ENCODE peak calls at places on chromosomes 12 and 14, in seven cellular contexts. V is mucosa of descending colon, T is cardiac fibroblast, L is GM23248, Y is WERI-Rb-1, O is skeletal muscle cell, M is colonic mucosa. F is an unnamed sample.

GRCh38 chr12:42199007-42199406 is 39.0 kb downstream of the YAF2 start:
- DNase-seq in Y (no peak), T (no peak), L (no peak), O (no peak), M (no peak), V (no peak), F (no peak)

GRCh38 chr12:26027401-26027800 is 68.9 kb downstream of the RASSF8 start:
- DNase-seq in Y (no peak), V (no peak), L (no peak), O (no peak), T (no peak), M (no peak), F (no peak)

GRCh38 chr12:62750941-62751843 is 183.8 kb downstream of the PPM1H start:
- DNase-seq in M (no peak), O (no peak), V (peak), L (no peak), T (no peak), Y (no peak), F (no peak)

GRCh38 chr12:89880695-89881350 is 172.2 kb upstream of the ATP2B1 start:
- DNase-seq in O (no peak), L (no peak), Y (no peak), T (no peak), M (no peak), V (peak), F (no peak)

GRCh38 chr12:124617615-124618014 is 50.2 kb upstream of the NCOR2 start:
- DNase-seq in L (no peak), M (no peak), Y (no peak), O (no peak), T (no peak), V (no peak), F (no peak)

GRCh38 chr14:61803755-61804154 is 41.5 kb downstream of the SNAPC1 start:
- DNase-seq in Y (no peak), M (no peak), L (no peak), O (no peak), V (no peak), T (no peak), F (no peak)

GRCh38 chr14:94400454-94400853 is 12.1 kb upstream of the SERPINA1 start:
- DNase-seq in V (no peak), O (no peak), L (no peak), M (no peak), Y (no peak), T (no peak), F (no peak)

GRCh38 chr12:15522574-15523187 is 200.4 kb downstream of the PTPRO start:
- DNase-seq in L (peak), M (no peak), T (peak), O (no peak), V (no peak), Y (no peak), F (peak)

GRCh38 chr12:5511644-5512584 is 80.0 kb downstream of the NTF3 start:
- DNase-seq in V (peak), O (no peak), M (peak), L (peak), T (no peak), Y (no peak), F (peak)

GRCh38 chr12:116765271-116765670 is 27.2 kb downstream of the RNFT2 start:
- DNase-seq in T (no peak), O (no peak), Y (no peak), V (no peak), M (no peak), L (no peak), F (peak)

GRCh38 chr12:103800252-103800771 is 40.7 kb downstream of the NT5DC3 start:
- DNase-seq in M (peak), Y (no peak), T (peak), V (peak), O (peak), L (peak), F (peak)

GRCh38 chr12:98998697-98999299 is 353.7 kb downstream of the APAF1 start:
- DNase-seq in Y (no peak), L (peak), V (peak), O (peak), T (peak), M (no peak), F (peak)

GRCh38 chr12:68559984-68560822 is 50.5 kb upstream of the RAP1B start:
- DNase-seq in Y (no peak), O (no peak), M (peak), T (no peak), L (peak), V (peak), F (peak)

GRCh38 chr12:2339022-2339431 is 286.2 kb downstream of the CACNA1C start:
- DNase-seq in O (peak), V (peak), L (peak), M (no peak), T (peak), Y (no peak), F (peak)

GRCh38 chr12:7907009-7907408 is 29.0 kb downstream of the SLC2A3 start:
- DNase-seq in L (peak), M (peak), Y (peak), V (peak), T (peak), O (no peak), F (peak)

GRCh38 chr12:105445261-105446015 is 114.9 kb downstream of the C12orf75 start:
- DNase-seq in M (no peak), Y (no peak), T (peak), L (peak), O (no peak), V (no peak), F (peak)

GRCh38 chr12:55797068-55797467 is 20.5 kb downstream of the SARNP start:
- DNase-seq in O (peak), Y (peak), T (peak), M (no peak), V (peak), L (peak), F (peak)

GRCh38 chr12:75943730-75944096 is 87.9 kb downstream of the PHLDA1 start:
- DNase-seq in L (peak), V (no peak), O (no peak), Y (no peak), T (no peak), M (no peak), F (no peak)

GRCh38 chr12:95224202-95225170 is 6.9 kb downstream of the VEZT start:
- DNase-seq in M (no peak), L (peak), T (peak), Y (no peak), V (no peak), O (no peak), F (peak)

GRCh38 chr14:64910847-64911495 is 3.3 kb upstream of the CHURC1 start:
- DNase-seq in T (peak), M (no peak), O (peak), L (peak), V (no peak), Y (peak), F (peak)

GRCh38 chr12:24630446-24630845 is 318.5 kb downstream of the BCAT1 start:
- DNase-seq in L (no peak), M (no peak), Y (no peak), O (no peak), T (no peak), V (no peak), F (no peak)

GRCh38 chr12:68113644-68114043 is 45.9 kb downstream of the IFNG start:
- DNase-seq in L (no peak), Y (peak), M (peak), T (no peak), O (no peak), V (peak), F (no peak)

GRCh38 chr12:95484524-95484923 is 10.6 kb downstream of the METAP2 start:
- DNase-seq in V (no peak), T (peak), L (peak), O (no peak), Y (no peak), M (no peak), F (no peak)

GRCh38 chr14:61601923-61602732 is 93.2 kb upstream of the HIF1A start:
- DNase-seq in T (no peak), M (no peak), V (no peak), Y (peak), O (no peak), L (no peak), F (peak)

GRCh38 chr12:129696405-129696804 is 207.4 kb downstream of the TMEM132D start:
- DNase-seq in T (no peak), Y (no peak), M (no peak), V (no peak), O (no peak), L (no peak), F (no peak)

GRCh38 chr14:53663709-53664108 is 292.9 kb downstream of the BMP4 start:
- DNase-seq in L (peak), Y (no peak), M (no peak), T (peak), V (no peak), O (no peak), F (peak)

GRCh38 chr14:95710106-95710505 is 3.8 kb downstream of the TCL1A start:
- DNase-seq in M (no peak), Y (no peak), O (no peak), V (no peak), T (no peak), L (no peak), F (no peak)

GRCh38 chr14:102954081-102954789 is 31.8 kb downstream of the AMN start:
- DNase-seq in M (no peak), O (no peak), Y (no peak), T (no peak), L (no peak), V (no peak), F (no peak)

GRCh38 chr12:49088190-49088931 is 6.2 kb downstream of the DHH start:
- DNase-seq in V (peak), L (peak), M (peak), Y (peak), O (peak), T (peak), F (peak)

GRCh38 chr12:132023658-132024057 is 73.9 kb downstream of the EP400 start:
- DNase-seq in O (no peak), V (no peak), M (no peak), T (no peak), Y (no peak), L (no peak), F (no peak)

GRCh38 chr14:103867523-103867953 is 20.2 kb upstream of the PPP1R13B start:
- DNase-seq in T (no peak), Y (no peak), V (no peak), O (no peak), M (no peak), L (no peak), F (no peak)

GRCh38 chr14:80584638-80585505 is 356.7 kb downstream of the CEP128 start:
- DNase-seq in T (peak), V (no peak), Y (no peak), L (no peak), M (no peak), O (no peak), F (peak)

DNA sequence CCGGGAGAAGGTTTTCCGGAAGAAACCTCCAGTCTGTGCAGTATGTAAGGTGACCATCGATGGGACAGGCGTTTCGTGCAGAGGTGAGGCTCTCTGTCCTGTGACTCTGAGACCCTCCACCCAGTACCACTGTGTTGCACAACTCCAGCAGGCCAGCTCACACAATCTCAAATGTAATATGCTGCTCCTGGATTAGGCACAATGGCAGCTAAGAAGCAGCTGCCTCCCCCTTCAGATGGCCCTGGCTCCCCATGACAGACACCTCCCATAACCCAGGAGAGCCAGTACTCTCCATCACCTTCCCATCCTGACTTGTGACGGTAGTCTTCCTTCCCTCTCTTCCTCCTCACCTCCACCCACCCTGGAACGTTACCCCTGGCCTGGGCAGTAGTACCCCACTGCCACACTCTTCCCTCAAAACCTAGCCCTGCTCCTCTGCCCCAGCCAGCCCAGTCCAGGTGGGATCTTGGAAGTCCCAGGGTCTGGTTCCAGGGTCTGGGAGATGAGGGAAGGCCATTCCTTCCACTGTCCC is 2.1 kb downstream of the TNS2 start:
- DNase-seq in Y (no peak), V (no peak), L (no peak), T (no peak), M (no peak), O (no peak), F (no peak)
- H3K4me3 ChIP-seq in Y (no peak), V (no peak), L (peak), T (peak), M (peak), O (peak), F (peak)

DNA sequence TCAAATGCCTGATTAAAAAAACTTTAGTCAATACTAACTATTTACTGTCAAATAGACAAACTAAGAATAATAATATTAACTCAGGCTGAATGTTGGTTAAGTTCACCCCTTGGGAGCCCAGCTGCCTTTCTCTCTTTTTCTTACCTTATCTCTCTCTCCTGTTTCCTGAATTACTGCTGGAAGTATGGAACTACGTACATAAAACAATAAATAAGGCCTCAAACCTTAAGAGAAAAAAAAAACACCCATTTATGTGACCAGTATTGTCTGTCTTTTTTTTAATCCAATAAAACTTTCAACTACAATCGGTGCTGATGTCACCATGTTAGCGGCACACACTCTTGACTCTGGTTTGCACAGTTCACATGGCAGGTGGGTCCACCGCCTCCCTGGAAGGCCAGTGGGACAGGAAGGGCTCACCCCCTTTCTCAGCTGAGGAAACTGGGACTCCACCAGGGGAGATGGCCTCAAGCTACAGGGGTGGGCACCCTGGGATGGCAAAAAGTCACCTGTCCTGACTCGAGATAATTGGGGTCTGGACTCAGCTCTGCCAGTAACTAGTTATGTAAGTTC is 21.3 kb downstream of the BCL11B start:
- DNase-seq in L (no peak), T (no peak), V (no peak), Y (no peak), O (no peak), M (no peak), F (no peak)
- H3K4me3 ChIP-seq in L (no peak), T (no peak), V (no peak), Y (no peak), O (no peak), M (no peak), F (no peak)

DNA sequence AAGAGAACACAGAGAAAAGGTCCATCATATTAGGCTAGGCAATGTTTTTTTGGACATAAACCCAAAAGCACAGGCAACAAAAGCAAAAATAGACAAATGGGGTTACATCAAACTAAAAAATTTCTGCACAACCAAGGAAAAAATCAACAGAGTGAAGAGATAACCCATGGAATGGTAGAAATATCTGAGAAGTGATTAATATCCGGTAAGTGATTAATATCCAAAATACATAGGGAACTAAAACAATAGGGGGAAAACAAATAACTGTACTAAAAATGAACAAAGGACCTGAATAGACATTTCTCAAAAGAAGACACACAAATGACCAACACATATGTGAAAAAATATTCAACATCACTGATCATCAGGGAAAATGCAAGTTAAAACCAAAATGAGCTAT is 4.3 kb downstream of the STYK1 start:
- DNase-seq in Y (no peak), V (no peak), L (no peak), O (no peak), M (no peak), T (peak), F (no peak)
- H3K4me3 ChIP-seq in Y (no peak), V (no peak), L (no peak), O (no peak), M (no peak), T (no peak), F (no peak)

DNA sequence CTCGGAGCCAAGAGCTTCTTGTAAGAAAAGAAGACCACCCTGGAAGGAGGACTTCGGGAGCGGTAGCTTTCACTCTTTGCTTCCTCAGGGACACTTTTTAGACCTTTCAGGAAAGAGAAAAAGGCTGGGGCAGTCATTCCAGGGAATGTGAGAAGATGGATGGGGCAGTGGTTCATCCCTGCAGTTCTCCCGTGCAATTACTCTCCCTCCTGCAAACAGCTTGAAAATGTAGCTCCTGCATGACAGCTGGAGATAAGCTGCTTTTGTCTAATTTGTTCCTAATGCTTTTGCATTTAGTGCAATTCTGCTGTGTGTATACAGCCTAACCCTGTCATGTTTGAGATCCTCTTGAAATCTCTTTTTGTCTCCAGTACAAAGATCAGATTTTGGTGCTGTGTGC is 16.2 kb upstream of the MYO1H start:
- DNase-seq in M (no peak), L (no peak), O (no peak), V (no peak), T (no peak), Y (peak), F (no peak)
- H3K4me3 ChIP-seq in M (no peak), L (no peak), O (no peak), V (no peak), T (no peak), Y (peak), F (no peak)

GRCh38 chr12:102596687-102597086 is 116.3 kb upstream of the IGF1 start:
- DNase-seq in M (no peak), Y (no peak), V (no peak), O (no peak), L (no peak), T (no peak), F (no peak)

GRCh38 chr12:102603021-102603420 is 122.7 kb upstream of the IGF1 start:
- DNase-seq in T (no peak), L (no peak), M (no peak), V (no peak), Y (no peak), O (no peak), F (no peak)

GRCh38 chr12:102602549-102602948 is 122.2 kb upstream of the IGF1 start:
- DNase-seq in L (no peak), M (no peak), T (no peak), Y (no peak), V (no peak), O (no peak), F (no peak)

GRCh38 chr12:102596016-102596415 is 115.7 kb upstream of the IGF1 start:
- DNase-seq in M (no peak), V (no peak), O (no peak), T (no peak), Y (no peak), L (no peak), F (no peak)

GRCh38 chr12:102601621-102602020 is 121.3 kb upstream of the IGF1 start:
- DNase-seq in L (no peak), O (no peak), T (no peak), Y (peak), V (no peak), M (no peak), F (no peak)
- H3K4me3 ChIP-seq in L (no peak), O (no peak), T (no peak), Y (no peak), V (no peak), M (no peak), F (no peak)

DNA sequence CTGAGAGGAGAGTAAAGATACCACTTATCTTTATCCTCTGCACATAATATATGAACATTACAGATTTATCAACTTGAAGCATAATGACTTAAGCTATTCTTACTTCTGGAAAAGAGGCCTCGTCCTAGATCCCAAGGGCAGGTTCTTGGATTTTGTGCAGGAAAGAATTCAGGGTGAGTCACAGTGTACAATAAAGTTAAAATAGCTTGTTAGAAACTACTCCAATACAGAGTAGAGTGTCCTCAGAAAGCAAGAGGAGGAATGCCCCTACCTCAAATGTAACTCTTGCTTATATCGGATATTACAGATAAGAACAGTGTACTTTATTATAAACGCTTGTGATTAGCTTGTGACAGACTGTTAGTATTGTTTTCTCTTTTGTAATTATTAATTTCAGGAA is 41.9 kb upstream of the ABCC9 start:
- DNase-seq in T (no peak), Y (no peak), M (no peak), V (no peak), L (no peak), O (no peak), F (no peak)
- H3K4me3 ChIP-seq in T (no peak), Y (no peak), M (no peak), V (no peak), L (no peak), O (no peak), F (no peak)